ENCODE peak calls at places on chromosome 9, in ten cellular contexts. M, P, V, J, N, T, A, E, Y and R are unnamed samples.

GRCh38 chr9:133701981-133702797 is 36.0 kb downstream of the SARDH start:
- DNase-seq in E (peak; percentile 80), J (no peak), T (peak; percentile 66), V (peak; percentile 44), M (peak; percentile 42), P (no peak), N (no peak), Y (no peak), A (no peak), R (peak; percentile 39)

GRCh38 chr9:94289691-94290090 is 30.6 kb downstream of the ZNF169 start:
- DNase-seq in Y (no peak), T (no peak), V (no peak), E (no peak), M (no peak), P (no peak), J (no peak), A (no peak), N (no peak), R (no peak)

GRCh38 chr9:109278848-109279247 is 42.0 kb downstream of the EPB41L4B start:
- DNase-seq in P (no peak), M (no peak), Y (no peak), E (no peak), A (no peak), N (no peak), T (no peak), J (no peak), V (no peak), R (no peak)

GRCh38 chr9:74412236-74412979 is 84.7 kb upstream of the RORB start:
- DNase-seq in T (no peak), M (no peak), Y (no peak), J (no peak), E (no peak), P (no peak), V (no peak), N (no peak), A (no peak), R (no peak)

GRCh38 chr9:99085949-99086948 is 18.7 kb upstream of the TGFBR1 start:
- DNase-seq in J (no peak), P (no peak), V (no peak), T (no peak), Y (no peak), A (no peak), M (no peak), N (no peak), E (peak; percentile 23), R (no peak)

GRCh38 chr9:105405514-105406131 is 42.2 kb upstream of the FSD1L start:
- DNase-seq in M (no peak), J (no peak), A (peak; percentile 28), Y (no peak), E (no peak), P (no peak), N (peak; percentile 89), V (no peak), T (no peak), R (no peak)

GRCh38 chr9:83296123-83296522 is 233.2 kb upstream of the RASEF start:
- DNase-seq in N (peak; percentile 34), P (no peak), A (peak; percentile 3), M (no peak), E (no peak), V (no peak), T (no peak), J (no peak), Y (no peak), R (no peak)

GRCh38 chr9:109247228-109247627 is 73.6 kb downstream of the EPB41L4B start:
- DNase-seq in Y (no peak), V (no peak), J (no peak), N (no peak), M (no peak), T (no peak), A (no peak), P (no peak), E (no peak), R (no peak)

GRCh38 chr9:35736201-35736633 is 3.8 kb downstream of the CREB3 start:
- DNase-seq in A (peak; percentile 53), P (peak; percentile 64), T (peak; percentile 45), Y (peak; percentile 74), N (peak; percentile 85), E (peak; percentile 89), V (peak; percentile 64), J (no peak), M (no peak), R (no peak)